ENCODE peak calls at places on chromosomes 5 and 9, in four cellular contexts. One of them, this sample, is unnamed.

GRCh38 chr9:92640398-92641091 is 29.4 kb downstream of the IPPK start:
- DNase-seq in astrocyte of the spinal cord: no peak
- DNase-seq in Caco-2: no peak
- DNase-seq in uterus: peak
- DNase-seq in this sample: no peak

GRCh38 chr5:134132372-134133212 is 18.1 kb downstream of the TCF7 start:
- DNase-seq in Caco-2: no peak
- DNase-seq in uterus: no peak
- DNase-seq in astrocyte of the spinal cord: no peak
- DNase-seq in this sample: peak

GRCh38 chr5:50984628-50985027 is 318.2 kb downstream of the PARP8 start:
- DNase-seq in Caco-2: no peak
- DNase-seq in uterus: no peak
- DNase-seq in astrocyte of the spinal cord: no peak
- DNase-seq in this sample: no peak

GRCh38 chr5:16554110-16554509 is 62.7 kb downstream of the RETREG1 start:
- DNase-seq in astrocyte of the spinal cord: no peak
- DNase-seq in uterus: no peak
- DNase-seq in Caco-2: no peak
- DNase-seq in this sample: no peak

GRCh38 chr5:6535594-6535993 is 86.9 kb downstream of the UBE2QL1 start:
- DNase-seq in Caco-2: no peak
- DNase-seq in astrocyte of the spinal cord: no peak
- DNase-seq in uterus: no peak
- DNase-seq in this sample: no peak

GRCh38 chr5:2751592-2752021 is at the start of gene IRX2:
- DNase-seq in astrocyte of the spinal cord: peak
- DNase-seq in Caco-2: peak
- DNase-seq in uterus: no peak
- DNase-seq in this sample: peak

GRCh38 chr9:126481862-126482261 is 131.9 kb upstream of the LMX1B start:
- DNase-seq in uterus: no peak
- DNase-seq in astrocyte of the spinal cord: no peak
- DNase-seq in Caco-2: no peak
- DNase-seq in this sample: no peak

GRCh38 chr5:111742595-111742994 is 14.4 kb downstream of the NREP start:
- DNase-seq in Caco-2: no peak
- DNase-seq in astrocyte of the spinal cord: peak
- DNase-seq in uterus: peak
- DNase-seq in this sample: no peak

GRCh38 chr5:139649082-139649991 is 1.2 kb downstream of the CXXC5 start:
- DNase-seq in Caco-2: no peak
- DNase-seq in uterus: peak
- DNase-seq in astrocyte of the spinal cord: peak
- DNase-seq in this sample: no peak

GRCh38 chr5:174489920-174490597 is 234.3 kb upstream of the MSX2 start:
- DNase-seq in uterus: no peak
- DNase-seq in astrocyte of the spinal cord: no peak
- DNase-seq in Caco-2: no peak
- DNase-seq in this sample: no peak

GRCh38 chr5:110371725-110372041 is 354.8 kb downstream of the TMEM232 start:
- DNase-seq in uterus: no peak
- DNase-seq in Caco-2: no peak
- DNase-seq in astrocyte of the spinal cord: no peak
- DNase-seq in this sample: peak

GRCh38 chr5:58266402-58266801 is 193.5 kb downstream of the PLK2 start:
- DNase-seq in Caco-2: no peak
- DNase-seq in astrocyte of the spinal cord: peak
- DNase-seq in uterus: no peak
- DNase-seq in this sample: no peak

GRCh38 chr9:4301302-4301701 is 1.4 kb upstream of the GLIS3 start:
- DNase-seq in astrocyte of the spinal cord: peak
- DNase-seq in Caco-2: no peak
- DNase-seq in uterus: no peak
- DNase-seq in this sample: no peak

GRCh38 chr9:91047529-91047928 is 245.9 kb downstream of the SYK start:
- DNase-seq in Caco-2: no peak
- DNase-seq in uterus: no peak
- DNase-seq in astrocyte of the spinal cord: no peak
- DNase-seq in this sample: no peak

GRCh38 chr5:134446938-134447337 is 35.3 kb upstream of the CDKN2AIPNL start:
- DNase-seq in Caco-2: peak
- DNase-seq in uterus: no peak
- DNase-seq in astrocyte of the spinal cord: no peak
- DNase-seq in this sample: peak

GRCh38 chr5:160315968-160316367 is 3.6 kb upstream of the CCNJL start:
- DNase-seq in Caco-2: peak
- DNase-seq in astrocyte of the spinal cord: peak
- DNase-seq in uterus: no peak
- DNase-seq in this sample: no peak

GRCh38 chr9:18791074-18791473 is 241.9 kb downstream of the SAXO1 start:
- DNase-seq in Caco-2: peak
- DNase-seq in astrocyte of the spinal cord: peak
- DNase-seq in uterus: no peak
- DNase-seq in this sample: no peak

GRCh38 chr5:133321286-133321832 is 269.5 kb downstream of the HSPA4 start:
- DNase-seq in astrocyte of the spinal cord: no peak
- DNase-seq in uterus: no peak
- DNase-seq in Caco-2: no peak
- DNase-seq in this sample: no peak

GRCh38 chr9:121478816-121479676 is 20.6 kb downstream of the GGTA1 start:
- DNase-seq in uterus: no peak
- DNase-seq in Caco-2: no peak
- DNase-seq in astrocyte of the spinal cord: no peak
- DNase-seq in this sample: no peak
- TF ChIP-seq CTCF in uterus: no peak
- TF ChIP-seq CTCF in Caco-2: no peak
- TF ChIP-seq CTCF in astrocyte of the spinal cord: no peak
- TF ChIP-seq CTCF in this sample: no peak

GRCh38 chr5:172452398-172453205 is 1.7 kb downstream of the SH3PXD2B start:
- DNase-seq in Caco-2: no peak
- DNase-seq in astrocyte of the spinal cord: peak
- DNase-seq in uterus: peak
- DNase-seq in this sample: no peak
- TF ChIP-seq CTCF in Caco-2: no peak
- TF ChIP-seq CTCF in astrocyte of the spinal cord: peak
- TF ChIP-seq CTCF in uterus: peak
- TF ChIP-seq CTCF in this sample: no peak

DNA sequence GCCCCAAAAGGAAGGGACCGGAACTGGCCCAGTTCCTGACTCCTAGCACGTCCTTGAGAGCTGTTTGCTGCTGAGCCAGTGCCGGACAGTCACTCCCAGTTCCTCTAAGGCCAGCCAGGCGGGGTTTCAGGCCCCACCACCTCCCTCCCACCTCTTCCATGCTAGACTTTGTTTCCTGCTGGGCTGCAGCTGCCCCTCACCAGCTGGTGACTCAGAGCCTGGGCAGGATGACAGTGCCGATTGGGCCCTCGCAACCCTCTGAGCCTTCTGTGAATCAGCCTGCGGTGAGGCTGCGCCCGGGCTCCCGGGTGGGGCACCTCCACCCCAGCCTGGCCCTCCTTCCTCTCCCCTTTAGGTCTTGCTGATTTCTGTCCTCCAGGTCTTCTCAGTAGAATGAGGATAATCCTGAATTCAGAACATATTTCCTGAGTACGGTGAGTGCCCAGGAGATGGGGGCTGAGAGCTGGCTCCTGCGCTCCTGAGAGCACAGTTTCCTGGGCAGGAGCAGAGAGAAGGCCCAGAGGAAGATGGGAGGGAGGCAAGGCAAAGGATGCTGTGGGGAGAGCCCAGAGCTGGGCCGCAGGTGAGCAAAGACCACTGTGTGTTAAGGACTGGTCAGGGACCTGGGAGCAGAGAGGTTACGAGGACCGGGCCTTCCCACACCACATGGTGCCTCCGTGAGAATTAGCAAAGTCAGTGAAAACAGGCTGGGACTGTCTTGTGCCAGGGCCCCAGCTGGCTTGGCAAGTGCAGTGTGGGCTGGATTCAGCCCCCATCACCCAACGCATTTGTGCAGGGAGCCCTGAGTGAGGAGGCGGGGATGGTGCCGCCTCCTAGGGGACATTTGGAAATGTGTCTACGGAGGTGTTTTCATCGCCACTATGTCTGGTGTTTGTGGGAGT is 32.9 kb upstream of the STXBP1 start:
- DNase-seq in uterus: peak
- DNase-seq in astrocyte of the spinal cord: peak
- DNase-seq in Caco-2: no peak
- DNase-seq in this sample: no peak
- TF ChIP-seq CTCF in uterus: no peak
- TF ChIP-seq CTCF in astrocyte of the spinal cord: peak
- TF ChIP-seq CTCF in Caco-2: no peak
- TF ChIP-seq CTCF in this sample: no peak

GRCh38 chr5:141420855-141421488 is at the start of gene PCDHGA11:
- DNase-seq in uterus: no peak
- DNase-seq in Caco-2: no peak
- DNase-seq in astrocyte of the spinal cord: peak
- DNase-seq in this sample: peak
- TF ChIP-seq CTCF in uterus: no peak
- TF ChIP-seq CTCF in Caco-2: no peak
- TF ChIP-seq CTCF in astrocyte of the spinal cord: peak
- TF ChIP-seq CTCF in this sample: peak

GRCh38 chr5:180790020-180790419 is 12.6 kb downstream of the MGAT1 start:
- DNase-seq in uterus: no peak
- DNase-seq in Caco-2: no peak
- DNase-seq in astrocyte of the spinal cord: no peak
- DNase-seq in this sample: no peak
- TF ChIP-seq CTCF in uterus: no peak
- TF ChIP-seq CTCF in Caco-2: no peak
- TF ChIP-seq CTCF in astrocyte of the spinal cord: peak
- TF ChIP-seq CTCF in this sample: peak

GRCh38 chr5:80672140-80672736 is 17.5 kb upstream of the DHFR start:
- DNase-seq in Caco-2: peak
- DNase-seq in astrocyte of the spinal cord: peak
- DNase-seq in uterus: peak
- DNase-seq in this sample: peak
- TF ChIP-seq CTCF in Caco-2: peak
- TF ChIP-seq CTCF in astrocyte of the spinal cord: peak
- TF ChIP-seq CTCF in uterus: peak
- TF ChIP-seq CTCF in this sample: peak

DNA sequence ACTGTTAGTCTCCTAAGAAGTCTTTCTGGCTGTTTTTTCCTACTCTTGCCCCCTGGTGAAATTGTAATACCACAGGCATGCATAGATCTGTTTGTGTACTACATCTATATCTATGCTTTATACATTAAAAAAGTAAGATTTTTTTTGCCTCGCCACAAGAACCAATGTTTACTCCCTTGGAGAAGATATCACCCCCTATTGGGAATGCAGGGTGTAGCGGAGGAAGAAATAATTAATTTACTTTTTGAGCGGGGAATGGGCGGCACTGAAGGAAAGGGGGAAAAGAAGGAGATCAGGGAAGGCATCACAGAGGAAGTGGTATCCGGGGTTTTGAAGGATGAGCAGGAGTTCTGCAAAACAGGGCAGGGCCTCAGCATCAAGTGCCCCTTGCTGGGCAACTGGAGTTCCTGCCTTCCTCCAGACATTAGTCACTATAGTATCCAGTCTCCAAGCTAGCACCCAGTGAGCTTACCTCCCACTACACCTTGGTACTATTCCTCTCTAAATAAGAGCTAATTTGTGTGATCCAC is 134.9 kb downstream of the GABBR2 start:
- DNase-seq in astrocyte of the spinal cord: no peak
- DNase-seq in uterus: no peak
- DNase-seq in Caco-2: no peak
- DNase-seq in this sample: no peak
- TF ChIP-seq CTCF in astrocyte of the spinal cord: no peak
- TF ChIP-seq CTCF in uterus: no peak
- TF ChIP-seq CTCF in Caco-2: no peak
- TF ChIP-seq CTCF in this sample: no peak

GRCh38 chr5:140734354-140734753 is 34.1 kb downstream of the ZMAT2 start:
- DNase-seq in uterus: no peak
- DNase-seq in Caco-2: peak
- DNase-seq in astrocyte of the spinal cord: no peak
- DNase-seq in this sample: no peak
- TF ChIP-seq CTCF in uterus: no peak
- TF ChIP-seq CTCF in Caco-2: peak
- TF ChIP-seq CTCF in astrocyte of the spinal cord: no peak
- TF ChIP-seq CTCF in this sample: no peak

GRCh38 chr5:86983208-86983607 is 284.5 kb upstream of the RASA1 start:
- DNase-seq in astrocyte of the spinal cord: no peak
- DNase-seq in Caco-2: no peak
- DNase-seq in uterus: no peak
- DNase-seq in this sample: no peak

GRCh38 chr5:86981898-86982297 is 285.8 kb upstream of the RASA1 start:
- DNase-seq in uterus: no peak
- DNase-seq in Caco-2: no peak
- DNase-seq in astrocyte of the spinal cord: no peak
- DNase-seq in this sample: no peak

GRCh38 chr5:86986837-86987236 is 280.8 kb upstream of the RASA1 start:
- DNase-seq in Caco-2: no peak
- DNase-seq in uterus: no peak
- DNase-seq in astrocyte of the spinal cord: no peak
- DNase-seq in this sample: no peak
- TF ChIP-seq CTCF in Caco-2: no peak
- TF ChIP-seq CTCF in uterus: no peak
- TF ChIP-seq CTCF in astrocyte of the spinal cord: no peak
- TF ChIP-seq CTCF in this sample: no peak

DNA sequence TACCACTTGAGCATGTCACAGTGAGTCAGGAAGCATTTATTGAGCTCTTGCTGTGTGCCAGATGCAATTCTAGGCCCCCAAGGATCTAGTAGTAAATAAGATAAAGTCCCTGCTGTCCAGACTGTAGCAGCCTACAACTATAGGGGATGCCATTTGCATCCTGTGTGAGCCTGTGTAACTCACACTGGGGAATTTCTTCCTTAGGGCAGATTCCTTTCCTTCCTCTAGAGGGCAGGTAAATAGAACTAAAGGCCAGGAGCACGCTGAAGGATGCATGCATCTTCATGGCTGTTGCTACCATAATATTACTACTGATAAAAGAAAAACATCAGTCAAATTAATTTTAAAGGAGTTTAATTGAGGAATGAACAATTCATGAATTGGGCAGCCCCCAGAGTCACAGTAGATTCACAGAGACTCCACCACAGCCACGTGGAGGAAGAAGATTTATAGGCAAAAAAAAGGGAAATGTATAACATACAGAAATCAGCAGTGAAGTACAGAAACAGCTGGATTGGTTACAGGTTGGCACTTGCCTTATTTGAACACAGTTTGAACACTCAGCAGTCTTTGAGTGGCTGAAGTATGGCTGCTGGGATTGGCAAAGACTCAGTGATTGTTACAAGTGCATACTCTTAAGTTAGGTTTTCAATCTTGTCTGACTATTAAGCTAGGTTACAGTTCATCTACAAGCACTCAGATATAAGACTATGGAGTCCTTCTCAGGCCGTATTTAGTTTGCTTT is 98.9 kb downstream of the ACTL7B start:
- DNase-seq in Caco-2: no peak
- DNase-seq in astrocyte of the spinal cord: no peak
- DNase-seq in uterus: no peak
- DNase-seq in this sample: no peak
- TF ChIP-seq CTCF in Caco-2: peak
- TF ChIP-seq CTCF in astrocyte of the spinal cord: peak
- TF ChIP-seq CTCF in uterus: no peak
- TF ChIP-seq CTCF in this sample: no peak